ENCODE peak calls at places on chromosome 22, in six cellular contexts. B is H9, O is IMR-90, J is mesendoderm, C is H1, U is mesenchymal stem cell. K is an unnamed sample.

GRCh38 chr22:27206001-27206746 is 548.8 kb downstream of the MIAT start:
- DNase-seq in C (no peak), O (peak), B (no peak), J (no peak), U (no peak), K (no peak)

GRCh38 chr22:46592390-46592872 is 27.8 kb upstream of the GRAMD4 start:
- DNase-seq in B (no peak), J (peak), U (no peak), O (peak), C (no peak), K (no peak)

GRCh38 chr22:25076281-25076680 is 123.4 kb upstream of the CRYBB3 start:
- DNase-seq in U (no peak), B (no peak), J (peak), O (no peak), C (no peak), K (no peak)

GRCh38 chr22:46079093-46079860 is 71.0 kb upstream of the PPARA start:
- DNase-seq in C (no peak), U (no peak), B (no peak), J (no peak), O (no peak), K (no peak)

GRCh38 chr22:47151490-47151889 is 389.0 kb downstream of the TBC1D22A start:
- DNase-seq in U (peak), B (no peak), O (peak), J (peak), C (no peak), K (peak)

GRCh38 chr22:33806191-33806590 is 114.1 kb downstream of the LARGE1 start:
- DNase-seq in B (no peak), U (peak), O (peak), J (no peak), C (no peak), K (no peak)

GRCh38 chr22:44369916-44370804 is 57.4 kb upstream of the SHISAL1 start:
- DNase-seq in C (no peak), J (no peak), O (no peak), B (no peak), U (no peak), K (no peak)

GRCh38 chr22:44888491-44888941 is 121.3 kb downstream of the PHF21B start:
- DNase-seq in O (no peak), U (no peak), J (peak), C (no peak), B (peak), K (no peak)

GRCh38 chr22:37848587-37849088 is 581 bp upstream of the EIF3L start:
- DNase-seq in B (no peak), J (peak), U (peak), C (no peak), O (peak), K (peak)

GRCh38 chr22:36069368-36069767 is 40.7 kb upstream of the RBFOX2 start:
- DNase-seq in C (no peak), U (no peak), O (no peak), J (no peak), B (no peak), K (peak)

GRCh38 chr22:27578937-27579617 is 222.5 kb downstream of the MN1 start:
- DNase-seq in C (no peak), U (peak), B (no peak), O (no peak), J (no peak), K (no peak)

GRCh38 chr22:46734830-46735453 is 3.1 kb downstream of the CERK start:
- DNase-seq in B (no peak), C (no peak), O (no peak), J (no peak), U (peak), K (peak)

GRCh38 chr22:26553056-26553752 is 36.7 kb downstream of the TPST2 start:
- DNase-seq in U (peak), B (no peak), J (no peak), C (no peak), O (peak), K (peak)

GRCh38 chr22:27515091-27515523 is 286.4 kb downstream of the MN1 start:
- DNase-seq in J (no peak), O (no peak), U (no peak), B (no peak), C (no peak), K (peak)

GRCh38 chr22:44992166-44992565 is 17.6 kb downstream of the PHF21B start:
- DNase-seq in B (no peak), U (no peak), J (no peak), O (no peak), C (no peak), K (no peak)

GRCh38 chr22:38221407-38221806 is 19.6 kb downstream of the MAFF start:
- DNase-seq in J (no peak), O (no peak), B (no peak), C (no peak), U (no peak), K (peak)

GRCh38 chr22:38285015-38285414 is 12.2 kb upstream of the TMEM184B start:
- DNase-seq in O (no peak), U (no peak), C (no peak), B (no peak), J (no peak), K (no peak)

GRCh38 chr22:37633082-37633692 is 6.3 kb upstream of the SH3BP1 start:
- DNase-seq in C (no peak), J (no peak), O (no peak), B (no peak), U (no peak), K (no peak)

GRCh38 chr22:38943181-38943580 is 14.2 kb upstream of the APOBEC3A start:
- DNase-seq in B (peak), C (no peak), U (no peak), J (peak), O (no peak), K (no peak)

GRCh38 chr22:38850941-38851849 is 7.4 kb upstream of the NPTXR start:
- DNase-seq in B (no peak), C (no peak), U (peak), J (no peak), O (peak), K (no peak)

GRCh38 chr22:46596032-46596441 is 24.1 kb upstream of the GRAMD4 start:
- DNase-seq in J (no peak), B (no peak), U (peak), O (no peak), C (no peak), K (peak)

GRCh38 chr22:48805516-48805915 is 1022.2 kb downstream of the BRD1 start:
- DNase-seq in J (no peak), C (no peak), B (no peak), U (no peak), O (no peak), K (no peak)

GRCh38 chr22:25100972-25101371 is 98.7 kb upstream of the CRYBB3 start:
- DNase-seq in U (no peak), O (no peak), B (no peak), C (no peak), J (peak), K (no peak)

GRCh38 chr22:21652547-21653545 is 10.7 kb downstream of the SDF2L1 start:
- DNase-seq in U (no peak), C (peak), J (peak), O (no peak), B (no peak), K (no peak)
- H3K23ac ChIP-seq in U (no peak), C (no peak), J (peak), O (peak), B (no peak), K (no peak)

DNA sequence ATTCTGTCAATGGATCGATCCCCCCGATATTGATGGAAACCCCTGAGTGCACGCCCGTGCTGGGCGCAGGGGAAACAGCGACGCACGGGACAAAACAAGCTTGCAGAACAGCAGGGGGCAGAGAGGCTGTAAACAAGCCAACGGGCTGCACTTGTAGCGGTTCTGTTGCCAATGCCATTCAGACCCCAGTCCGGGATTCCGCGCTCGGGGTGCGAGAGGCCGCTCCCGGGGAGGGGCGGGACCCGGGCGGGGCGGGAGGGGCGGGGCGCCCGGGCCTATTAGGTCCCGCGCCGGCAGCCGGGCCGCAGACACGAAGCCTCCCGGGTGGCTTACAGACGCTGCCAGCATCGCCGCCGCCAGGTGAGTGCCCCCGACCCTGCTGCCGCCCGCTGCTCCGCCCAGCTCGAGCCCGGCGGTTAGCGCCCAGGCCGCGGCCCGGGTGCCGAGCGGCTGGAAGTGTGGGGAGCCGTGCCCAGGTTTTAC is at the start of gene BIK:
- DNase-seq in C (no peak), J (peak), U (peak), B (peak), O (no peak), K (no peak)
- H3K9ac ChIP-seq in C (peak), J (no peak), U (no peak), B (no peak), O (no peak), K (no peak)

GRCh38 chr22:29311468-29312217 is 3.9 kb downstream of the RASL10A start:
- DNase-seq in C (peak), U (no peak), B (no peak), O (no peak), J (no peak), K (no peak)
- H3K23ac ChIP-seq in C (no peak), U (no peak), B (no peak), O (no peak), J (no peak), K (no peak)

DNA sequence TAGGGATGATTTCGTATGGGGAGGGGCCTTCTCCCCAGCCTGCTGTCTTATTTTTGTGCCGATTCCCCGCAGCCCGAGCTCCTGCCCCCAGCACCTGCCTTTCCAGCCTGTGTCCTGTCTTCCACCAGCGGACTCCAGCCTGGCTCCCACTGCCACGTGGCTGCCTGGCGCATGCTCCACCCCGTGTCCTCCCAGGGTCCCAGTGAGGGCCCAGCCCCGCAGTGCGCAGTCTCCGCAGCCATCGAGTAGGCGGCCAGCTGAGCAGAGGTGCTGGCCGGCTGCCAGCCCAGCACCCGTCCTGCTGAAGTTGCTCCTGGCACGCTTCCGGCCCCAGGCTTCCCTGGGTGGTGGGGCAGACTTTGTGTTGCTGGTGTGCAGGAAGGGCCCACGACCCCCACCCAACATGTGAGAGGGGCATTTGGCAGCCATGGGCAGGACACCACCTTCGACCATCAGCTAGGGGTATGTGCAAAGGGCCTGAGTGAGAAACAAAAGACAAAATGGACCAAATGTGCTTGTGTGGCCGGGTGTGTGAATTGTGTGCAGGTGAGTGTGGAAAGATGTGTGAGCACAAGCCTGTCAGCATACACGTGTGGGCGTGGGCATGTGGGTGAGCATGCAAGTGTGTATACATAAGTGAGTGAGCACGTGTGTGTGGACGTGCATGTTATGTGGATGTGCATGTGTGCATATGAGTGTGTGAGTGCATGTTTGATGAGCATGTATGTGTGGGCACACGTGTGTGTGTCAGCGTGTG is 55.9 kb downstream of the RTN4R start:
- DNase-seq in U (no peak), O (peak), B (no peak), J (no peak), C (no peak), K (no peak)
- H3K9ac ChIP-seq in U (no peak), O (no peak), B (no peak), J (no peak), C (no peak), K (no peak)

GRCh38 chr22:19354201-19354600 is 62.7 kb upstream of the CLTCL1 start:
- DNase-seq in O (no peak), J (no peak), U (no peak), C (no peak), B (no peak), K (no peak)
- H3K23ac ChIP-seq in O (no peak), J (no peak), U (no peak), C (no peak), B (no peak), K (no peak)

GRCh38 chr22:50528682-50529415 is 963 bp downstream of the TYMP start:
- DNase-seq in J (no peak), B (no peak), C (peak), O (no peak), U (peak), K (peak)
- H3K9ac ChIP-seq in J (no peak), B (no peak), C (no peak), O (no peak), U (peak), K (no peak)

GRCh38 chr22:32677876-32678275 is 123.6 kb upstream of the TIMP3 start:
- DNase-seq in O (no peak), C (no peak), U (no peak), J (no peak), B (no peak), K (no peak)
- H3K23ac ChIP-seq in O (no peak), C (no peak), U (no peak), J (no peak), B (no peak), K (no peak)

GRCh38 chr22:41383085-41383484 is 1.3 kb downstream of the TEF start:
- DNase-seq in J (no peak), O (no peak), B (no peak), U (no peak), C (no peak), K (no peak)
- H3K9ac ChIP-seq in J (no peak), O (peak), B (no peak), U (peak), C (no peak), K (no peak)